ENCODE peak calls at places on chromosomes 13 and 19, in four cellular contexts. A is D721Med, B is WERI-Rb-1, J is Calu3. L is an unnamed sample.

GRCh38 chr13:50908371-50908770 is 1.2 kb upstream of the RNASEH2B start:
- DNase-seq in J (no peak), B (no peak), A (no peak), L (no peak)

GRCh38 chr13:99983401-99984133 is 2.0 kb downstream of the ZIC2 start:
- DNase-seq in A (no peak), B (no peak), J (no peak), L (peak; percentile 34)

GRCh38 chr13:80921971-80922370 is 581.0 kb upstream of the SPRY2 start:
- DNase-seq in B (no peak), A (no peak), J (no peak), L (no peak)

GRCh38 chr13:59834801-59835200 is 328.9 kb downstream of the DIAPH3 start:
- DNase-seq in J (no peak), B (no peak), A (no peak), L (no peak)

GRCh38 chr19:13913352-13913751 is 7.4 kb downstream of the CC2D1A start:
- DNase-seq in B (no peak), A (no peak), J (no peak), L (no peak)

GRCh38 chr13:97214921-97215320 is 7.2 kb upstream of the MBNL2 start:
- DNase-seq in B (no peak), A (no peak), J (no peak), L (no peak)

GRCh38 chr19:34067861-34068271 is 104.4 kb upstream of the LSM14A start:
- DNase-seq in J (no peak), B (no peak), A (no peak), L (no peak)

GRCh38 chr19:22532388-22533310 is 101.5 kb upstream of the ZNF492 start:
- DNase-seq in B (no peak), A (no peak), J (no peak), L (no peak)

GRCh38 chr19:12202250-12202649 is 39.4 kb downstream of the ZNF136 start:
- DNase-seq in B (peak; percentile 67), J (no peak), A (no peak), L (peak; percentile 54)

GRCh38 chr13:86174632-86175031 is 375.4 kb upstream of the SLITRK6 start:
- DNase-seq in A (no peak), B (no peak), J (no peak), L (no peak)
- TF ChIP-seq CTCF in A (peak; percentile 45), B (peak; percentile 40), J (no peak), L (no peak)

DNA sequence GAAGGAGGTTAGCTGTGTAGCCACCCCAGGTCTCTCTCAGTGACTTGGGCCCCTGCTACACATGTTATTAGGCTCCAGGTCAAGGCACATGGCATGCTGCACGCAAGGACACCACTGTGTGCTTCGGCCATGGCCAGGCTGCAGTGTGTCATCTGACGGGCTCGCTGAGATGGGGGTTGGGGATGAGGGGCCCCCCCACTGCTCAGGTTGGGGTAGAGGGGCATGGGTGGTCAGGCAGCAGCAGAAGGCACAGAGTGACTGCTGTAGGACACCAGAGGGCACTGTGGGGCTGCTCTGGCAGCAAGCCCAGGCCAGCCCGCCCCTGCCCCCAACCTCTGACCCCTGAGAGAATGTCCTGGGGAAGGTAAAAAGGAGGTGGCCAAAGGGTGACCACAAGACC is 32.2 kb upstream of the ISYNA1 start:
- DNase-seq in A (no peak), B (peak; percentile 55), J (peak; percentile 35), L (peak; percentile 73)
- TF ChIP-seq CTCF in A (peak; percentile 25), B (peak; percentile 83), J (peak; percentile 59), L (no peak)

DNA sequence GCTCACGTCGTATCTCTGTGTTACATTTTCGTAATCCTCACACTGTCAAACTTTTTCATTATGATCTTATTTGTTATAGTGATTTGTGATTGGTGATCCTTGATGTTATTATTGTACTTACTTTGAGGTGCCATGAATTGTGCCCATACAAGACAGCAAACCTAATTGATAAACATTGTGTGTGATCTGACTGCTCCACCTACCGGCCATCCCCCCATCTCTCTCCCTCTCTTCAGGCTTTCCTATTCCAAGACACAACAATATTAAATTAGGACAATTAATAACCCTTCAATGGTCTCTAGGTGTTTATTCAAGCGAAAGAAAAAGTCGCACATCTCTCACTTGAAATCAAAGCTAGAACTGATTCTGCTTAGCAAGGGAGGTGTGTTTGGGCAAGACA is 349.3 kb downstream of the RBM26 start:
- DNase-seq in B (no peak), J (no peak), A (no peak), L (peak; percentile 28)
- TF ChIP-seq CTCF in B (no peak), J (no peak), A (no peak), L (peak; percentile 36)

GRCh38 chr13:67416047-67416925 is 186.2 kb upstream of the PCDH9 start:
- DNase-seq in B (peak; percentile 59), J (peak; percentile 6), A (peak; percentile 8), L (peak; percentile 83)
- TF ChIP-seq CTCF in B (peak; percentile 83), J (no peak), A (peak; percentile 43), L (peak; percentile 82)

GRCh38 chr13:26697069-26697955 is 63.3 kb downstream of the GPR12 start:
- DNase-seq in B (peak; percentile 19), A (no peak), J (no peak), L (no peak)

GRCh38 chr13:26693749-26694463 is 66.7 kb downstream of the GPR12 start:
- DNase-seq in A (no peak), J (no peak), B (peak; percentile 12), L (no peak)

GRCh38 chr13:26695360-26695705 is 65.3 kb downstream of the GPR12 start:
- DNase-seq in A (no peak), J (no peak), B (peak; percentile 44), L (no peak)

GRCh38 chr13:26694609-26695359 is 65.8 kb downstream of the GPR12 start:
- DNase-seq in J (no peak), A (no peak), B (peak; percentile 19), L (no peak)

DNA sequence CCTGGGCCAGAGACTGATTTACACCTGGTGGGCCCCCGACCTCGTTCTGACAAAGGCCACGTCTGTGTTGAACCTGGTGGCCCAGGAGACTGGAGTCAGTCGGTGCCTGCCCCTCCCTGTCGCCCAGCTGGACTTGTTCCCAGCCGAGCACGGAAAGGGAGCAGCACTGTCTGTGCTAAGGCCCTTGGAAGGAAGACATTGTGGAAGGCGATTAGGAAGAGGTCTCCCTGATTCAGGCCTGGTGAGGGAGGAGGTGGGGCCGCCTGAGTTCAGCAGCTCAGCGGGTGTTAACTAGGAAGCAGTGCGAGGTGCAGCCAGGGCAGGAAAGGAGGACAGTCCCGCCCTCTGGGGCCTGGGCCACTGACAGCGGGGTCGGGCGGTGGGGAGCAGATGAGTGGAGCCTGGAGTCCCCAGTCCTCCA is 64.7 kb downstream of the GPR12 start:
- DNase-seq in J (no peak), A (no peak), B (peak; percentile 95), L (no peak)
- TF ChIP-seq CTCF in J (no peak), A (no peak), B (no peak), L (no peak)

DNA sequence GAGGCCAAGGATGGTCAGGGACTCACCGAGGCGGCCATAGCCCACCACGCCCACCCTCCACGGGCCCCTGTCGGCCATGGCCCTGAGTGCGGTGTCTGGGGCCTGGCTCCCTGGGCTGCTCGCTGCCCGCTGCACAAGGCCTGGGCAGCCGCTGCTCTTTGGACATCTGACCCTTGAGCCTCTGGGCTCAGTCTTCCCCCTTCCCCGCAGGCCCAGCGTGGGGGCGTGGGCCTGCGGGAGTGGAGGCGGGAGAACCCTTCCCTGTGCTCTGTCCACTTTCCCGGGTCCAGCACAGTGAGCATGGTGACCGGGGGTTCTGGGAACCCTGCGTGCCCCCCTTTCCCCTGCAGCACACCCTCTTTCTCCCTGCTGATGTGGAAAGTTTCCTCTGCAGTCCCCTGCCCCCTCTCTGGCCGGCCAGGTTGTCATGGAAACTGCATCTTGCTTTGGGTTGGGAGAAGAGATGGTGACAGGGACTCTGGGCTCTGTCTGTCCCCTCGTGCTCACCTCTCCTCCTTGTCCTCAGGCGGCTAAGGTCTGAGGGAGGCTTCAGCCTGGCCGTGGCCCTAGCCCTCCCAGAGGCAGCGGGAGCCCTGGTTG is at the start of gene ASPDH:
- DNase-seq in B (no peak), J (no peak), A (no peak), L (peak; percentile 46)
- TF ChIP-seq CTCF in B (no peak), J (no peak), A (no peak), L (no peak)